ENCODE peak calls at places on chromosomes 6 and 20, in eight cellular contexts. V is activated CD4-positive, alpha-beta memory T cell treated with anti-CD3 and anti-CD28 coated beads for 36 hours; N is ureter; I is activated CD8-positive, alpha-beta memory T cell treated with anti-CD3 and anti-CD28 coated beads, Interleukin-2, amount 10 ng/mL, durations not matched to agents 7 days and 5 days; T is right lobe of liver; Q is AML-193; S is OCI-LY7; M is HEK293T. A is an unnamed sample.

GRCh38 chr6:147548930-147549475 is 40.5 kb downstream of the SAMD5 start:
- DNase-seq in V (no peak), N (no peak), I (no peak), T (no peak), Q (no peak), S (no peak), M (no peak), A (no peak)

GRCh38 chr6:157272866-157273755 is 50.2 kb downstream of the TMEM242 start:
- DNase-seq in V (peak), N (no peak), I (no peak), T (no peak), Q (peak), S (peak), M (no peak), A (no peak)

GRCh38 chr20:57677323-57677982 is 32.4 kb downstream of the PMEPA1 start:
- DNase-seq in V (no peak), N (no peak), I (no peak), T (no peak), Q (no peak), S (no peak), M (no peak), A (no peak)

GRCh38 chr6:97282726-97283617 is at the start of gene MMS22L:
- DNase-seq in V (peak), N (peak), I (peak), T (peak), Q (peak), S (peak), M (peak), A (peak)

GRCh38 chr6:101146389-101146788 is 247.1 kb upstream of the GRIK2 start:
- DNase-seq in V (no peak), N (no peak), I (no peak), T (no peak), Q (no peak), S (no peak), M (no peak), A (no peak)

GRCh38 chr20:63495167-63495720 is 3.6 kb downstream of the EEF1A2 start:
- DNase-seq in V (no peak), N (no peak), I (no peak), T (peak), Q (no peak), S (no peak), M (no peak), A (no peak)

GRCh38 chr6:71197770-71198169 is 90.8 kb upstream of the OGFRL1 start:
- DNase-seq in V (no peak), N (no peak), I (no peak), T (no peak), Q (no peak), S (no peak), M (peak), A (no peak)

GRCh38 chr6:71333700-71334099 is 45.1 kb downstream of the OGFRL1 start:
- DNase-seq in V (no peak), N (no peak), I (no peak), T (no peak), Q (no peak), S (no peak), M (no peak), A (no peak)

GRCh38 chr20:23244207-23244915 is 106.2 kb upstream of the NXT1 start:
- DNase-seq in V (no peak), N (peak), I (peak), T (no peak), Q (no peak), S (no peak), M (no peak), A (no peak)

GRCh38 chr20:61738601-61739069 is 327.0 kb downstream of the TAF4 start:
- DNase-seq in V (no peak), N (no peak), I (no peak), T (peak), Q (no peak), S (no peak), M (no peak), A (no peak)

GRCh38 chr6:169958510-169958909 is 207.1 kb downstream of the ERMARD start:
- DNase-seq in V (no peak), N (no peak), I (peak), T (no peak), Q (no peak), S (no peak), M (no peak), A (no peak)

GRCh38 chr6:146860583-146860982 is 261.8 kb downstream of the ADGB start:
- DNase-seq in V (no peak), N (no peak), I (no peak), T (peak), Q (no peak), S (no peak), M (no peak), A (no peak)

GRCh38 chr6:26205625-26206574 is 118.7 kb downstream of the HFE start:
- DNase-seq in V (no peak), N (no peak), I (no peak), T (no peak), Q (peak), S (peak), M (no peak), A (no peak)

GRCh38 chr6:153465050-153465449 is 334.0 kb upstream of the RGS17 start:
- DNase-seq in V (no peak), N (no peak), I (no peak), T (no peak), Q (no peak), S (no peak), M (no peak), A (no peak)

GRCh38 chr6:107841265-107841650 is 17.1 kb upstream of the SCML4 start:
- DNase-seq in V (no peak), N (no peak), I (no peak), T (no peak), Q (no peak), S (no peak), M (no peak), A (no peak)